ENCODE peak calls at places on chromosomes 1 and 21, in eight cellular contexts. E is AG10803; X is PC-3; N is GM23338; L is HFF-Myc; Z is lung; K is CD8-positive, alpha-beta memory T cell; B is choroid plexus epithelial cell. F is an unnamed sample.
A peak's percentile ranks its signal among the peaks of the same experiment; 100 is the strongest.

GRCh38 chr1:33578557-33579448 is 106.4 kb downstream of the ZSCAN20 start:
- DNase-seq in N (peak; percentile 2), Z (no peak), B (no peak), E (no peak), K (no peak), X (no peak), L (no peak), F (no peak)

GRCh38 chr1:228276361-228276831 is 68.6 kb downstream of the OBSCN start:
- DNase-seq in L (no peak), N (no peak), X (no peak), B (peak; percentile 7), K (no peak), E (no peak), Z (no peak), F (no peak)

GRCh38 chr1:170495006-170495405 is 37.0 kb upstream of the GORAB start:
- DNase-seq in E (no peak), L (no peak), Z (no peak), B (peak; percentile 4), K (no peak), X (no peak), N (no peak), F (no peak)

GRCh38 chr21:42048870-42049577 is 22.1 kb upstream of the UMODL1 start:
- DNase-seq in N (no peak), B (no peak), E (no peak), L (no peak), X (no peak), K (no peak), Z (no peak), F (no peak)

GRCh38 chr1:96357132-96357531 is 364.5 kb upstream of the PTBP2 start:
- DNase-seq in K (no peak), B (no peak), Z (no peak), X (no peak), N (no peak), L (no peak), E (no peak), F (no peak)

GRCh38 chr21:36663033-36663855 is 35.7 kb upstream of the SIM2 start:
- DNase-seq in N (no peak), L (no peak), E (peak; percentile 38), K (no peak), Z (no peak), X (peak; percentile 48), B (peak; percentile 30), F (no peak)

GRCh38 chr1:162191396-162192322 is 122.2 kb downstream of the NOS1AP start:
- DNase-seq in E (no peak), N (no peak), B (no peak), K (no peak), Z (no peak), X (peak; percentile 52), L (no peak), F (no peak)

GRCh38 chr1:161180643-161181042 is 3.3 kb upstream of the B4GALT3 start:
- DNase-seq in L (no peak), K (no peak), X (peak; percentile 57), B (peak; percentile 54), E (no peak), N (peak; percentile 63), Z (no peak), F (peak; percentile 47)

GRCh38 chr1:201533836-201534235 is 5.1 kb upstream of the NAV1 start:
- DNase-seq in E (peak; percentile 65), X (no peak), B (no peak), K (no peak), N (peak; percentile 36), L (no peak), Z (no peak), F (no peak)

GRCh38 chr1:62989497-62989896 is 205.6 kb downstream of the ATG4C start:
- DNase-seq in L (no peak), K (no peak), B (peak; percentile 3), Z (no peak), X (peak; percentile 30), E (no peak), N (peak; percentile 62), F (no peak)

GRCh38 chr1:15156807-15157380 is 3.3 kb downstream of the TMEM51 start:
- DNase-seq in K (no peak), Z (no peak), E (no peak), X (no peak), N (peak; percentile 51), B (no peak), L (no peak), F (no peak)

GRCh38 chr21:44999972-45000636 is 60.3 kb downstream of the SLX9 start:
- DNase-seq in L (no peak), B (no peak), K (no peak), N (no peak), X (no peak), E (no peak), Z (no peak), F (no peak)

GRCh38 chr21:44996983-44997936 is 57.4 kb downstream of the SLX9 start:
- DNase-seq in Z (no peak), B (no peak), E (no peak), N (no peak), X (no peak), K (no peak), L (no peak), F (no peak)

GRCh38 chr21:44998086-44998620 is 58.3 kb downstream of the SLX9 start:
- DNase-seq in X (no peak), L (no peak), B (no peak), E (no peak), N (no peak), Z (no peak), K (no peak), F (no peak)

GRCh38 chr21:44999428-44999971 is 59.7 kb downstream of the SLX9 start:
- DNase-seq in L (no peak), E (no peak), Z (no peak), N (no peak), B (no peak), K (no peak), X (no peak), F (no peak)

DNA sequence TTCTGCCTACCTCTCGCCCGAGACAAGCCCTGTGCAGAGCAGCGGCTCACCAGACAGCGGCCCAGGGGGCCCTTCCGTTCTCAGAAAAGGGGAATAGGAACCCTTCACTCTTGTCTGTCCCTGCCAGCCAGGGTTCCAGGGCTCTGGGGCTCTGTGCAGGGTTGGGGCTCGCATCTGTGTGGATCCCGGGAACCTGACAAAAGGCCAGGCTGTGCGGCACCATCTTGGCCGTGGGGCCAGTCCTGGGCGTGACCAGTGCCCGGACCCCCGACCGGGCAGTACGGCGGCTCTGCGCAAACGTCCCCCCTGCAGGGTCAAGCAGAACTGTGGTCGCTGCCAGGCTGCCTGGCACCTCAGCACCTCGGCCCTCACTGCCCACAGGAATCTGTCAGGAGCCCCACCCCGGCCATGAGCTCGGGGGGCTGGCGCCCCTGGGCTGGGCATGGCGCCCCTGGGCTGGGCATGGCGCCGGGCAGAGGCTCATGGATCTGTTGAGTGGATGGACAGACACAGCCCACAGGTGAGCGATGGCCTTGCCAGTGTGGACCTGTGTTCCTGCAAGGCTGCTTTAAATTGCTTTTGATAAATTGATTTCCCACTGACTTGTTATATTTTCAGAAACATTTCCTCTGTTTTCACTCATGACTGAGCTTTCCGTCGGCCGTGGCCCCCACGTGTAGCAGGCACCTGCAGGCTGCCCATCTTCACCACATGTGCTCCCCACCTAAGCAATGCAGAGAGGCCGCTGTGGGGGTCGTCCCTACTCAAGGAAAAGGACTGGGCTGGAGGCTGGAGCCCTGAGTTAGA is 59.0 kb downstream of the SLX9 start:
- DNase-seq in Z (no peak), N (no peak), E (no peak), K (no peak), B (no peak), L (no peak), X (no peak), F (no peak)
- H3K4me3 ChIP-seq in Z (no peak overlapping the region), N (no peak overlapping the region), E (no peak overlapping the region), K (no peak overlapping the region), B (no peak overlapping the region), L (no peak overlapping the region), X (no peak overlapping the region), F (no peak overlapping the region)

GRCh38 chr1:159802060-159802459 is at the start of gene FCRL6:
- DNase-seq in Z (no peak), N (no peak), L (no peak), E (no peak), X (no peak), K (no peak), B (no peak), F (no peak)
- H3K4me3 ChIP-seq in Z (no peak within 1 kb of the TSS), N (no peak within 1 kb of the TSS), L (no peak within 1 kb of the TSS), E (no peak within 1 kb of the TSS), X (no peak within 1 kb of the TSS), K (peak within 1 kb of the TSS; percentile 50), B (no peak within 1 kb of the TSS), F (no peak within 1 kb of the TSS)

DNA sequence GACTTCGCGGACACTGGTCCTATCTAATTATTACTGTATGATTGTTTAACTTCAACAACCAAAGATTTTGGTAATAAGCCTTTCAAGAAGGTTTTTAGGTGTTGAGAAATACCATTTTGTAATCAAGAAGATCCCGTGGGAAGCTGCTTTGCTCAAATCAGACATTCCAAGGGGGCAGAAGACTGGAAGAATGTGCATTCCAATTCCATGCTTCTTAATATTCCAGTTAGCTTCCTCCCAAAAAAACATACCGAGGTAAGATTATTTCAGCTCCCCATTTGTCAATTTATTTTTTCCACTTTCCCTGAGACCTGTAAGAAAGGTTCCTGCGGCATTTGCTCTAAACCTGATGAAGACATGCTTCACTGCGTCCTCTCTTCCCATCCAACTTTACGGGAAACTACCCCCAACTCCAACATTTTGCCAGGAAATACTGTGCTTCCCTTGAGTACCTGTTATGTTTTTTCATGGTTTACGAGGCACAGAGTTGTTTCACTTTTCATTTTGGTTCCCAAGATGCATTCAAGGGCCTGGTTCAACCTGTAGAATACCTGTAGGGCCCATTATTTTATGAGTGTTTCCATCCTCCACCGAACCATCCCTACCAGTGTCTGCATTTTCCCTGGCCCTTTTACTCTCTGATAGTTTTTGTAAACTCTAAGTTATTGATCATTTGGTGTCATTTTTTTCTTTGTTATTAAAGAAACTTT is 4.0 kb downstream of the CNN3 start:
- DNase-seq in E (peak; percentile 95), L (no peak), Z (no peak), X (no peak), N (no peak), B (peak; percentile 62), K (no peak), F (peak; percentile 69)
- H3K4me3 ChIP-seq in E (peak overlapping the region; percentile 41), L (no peak overlapping the region), Z (peak overlapping the region; percentile 12), X (peak overlapping the region; percentile 89), N (no peak overlapping the region), B (peak overlapping the region; percentile 14), K (no peak overlapping the region), F (peak overlapping the region; percentile 26)

DNA sequence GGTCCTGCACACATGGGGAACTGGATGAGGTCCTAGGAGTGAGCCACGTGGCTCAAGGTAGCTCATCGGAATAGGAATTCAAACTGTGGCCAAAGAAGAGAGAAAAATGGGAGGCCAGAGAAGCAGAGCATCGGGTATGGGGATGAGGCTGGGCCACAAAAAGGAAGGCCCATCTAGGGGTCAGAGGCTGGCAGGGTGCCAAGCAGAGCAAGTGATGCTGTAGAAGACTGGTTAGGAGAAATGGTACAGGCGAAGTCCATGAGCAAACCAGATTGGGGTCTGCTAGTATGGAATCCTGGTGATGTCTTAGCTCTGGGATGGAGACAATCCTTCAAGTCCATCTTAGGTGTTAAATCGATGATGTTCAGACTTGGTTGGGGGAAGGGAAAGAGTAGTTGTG is 68.0 kb downstream of the TEX35 start:
- DNase-seq in X (no peak), N (no peak), B (no peak), Z (no peak), L (no peak), E (no peak), K (no peak), F (no peak)
- H3K4me3 ChIP-seq in X (no peak overlapping the region), N (no peak overlapping the region), B (no peak overlapping the region), Z (no peak overlapping the region), L (no peak overlapping the region), E (no peak overlapping the region), K (no peak overlapping the region), F (no peak overlapping the region)

DNA sequence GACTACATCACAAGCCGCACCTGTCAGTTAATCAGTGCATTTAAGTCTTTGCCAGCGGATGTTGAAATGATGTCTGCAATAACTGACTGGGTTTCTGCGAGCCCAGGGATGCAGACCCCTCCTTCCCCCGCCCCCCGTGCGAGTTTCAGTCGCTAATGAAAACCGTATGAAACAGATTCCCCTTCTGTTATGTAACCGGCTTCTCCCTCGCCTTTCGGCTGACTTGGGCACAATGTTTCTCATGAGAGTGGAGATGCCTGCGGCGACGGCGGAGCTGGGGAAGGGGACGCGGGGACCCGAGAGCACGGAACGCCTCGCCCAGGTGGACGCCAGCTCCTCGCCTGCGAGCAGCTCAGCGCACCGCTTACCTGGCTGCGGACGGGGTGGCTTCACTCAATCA is 741 bp downstream of the KCNJ6 start:
- DNase-seq in B (no peak), X (no peak), L (no peak), K (no peak), Z (no peak), N (peak; percentile 37), E (peak; percentile 50), F (no peak)
- H3K4me3 ChIP-seq in B (no peak overlapping the region), X (no peak overlapping the region), L (no peak overlapping the region), K (no peak overlapping the region), Z (no peak overlapping the region), N (peak overlapping the region; percentile 77), E (peak overlapping the region; percentile 60), F (no peak overlapping the region)